ENCODE peak calls at places on chromosomes 12 and 14, in four cellular contexts. U, Z, L and S are unnamed samples.

GRCh38 chr14:65016461-65016860 is 29.8 kb downstream of the FNTB start:
- DNase-seq in U (no peak), Z (no peak), L (no peak), S (no peak)

GRCh38 chr12:25373396-25373795 is 122.7 kb upstream of the KRAS start:
- DNase-seq in U (no peak), Z (no peak), L (no peak), S (no peak)

GRCh38 chr14:72613196-72613974 is 280.5 kb downstream of the DPF3 start:
- DNase-seq in U (no peak), Z (peak; percentile 37), L (peak; percentile 80), S (no peak)

GRCh38 chr12:111342376-111342775 is 26.5 kb downstream of the PHETA1 start:
- DNase-seq in U (no peak), Z (no peak), L (no peak), S (no peak)

GRCh38 chr14:101412741-101413140 is 148.6 kb upstream of the DIO3 start:
- DNase-seq in U (no peak), Z (peak; percentile 87), L (no peak), S (no peak)

GRCh38 chr14:104125011-104125410 is 13.4 kb upstream of the KIF26A start:
- DNase-seq in U (no peak), Z (no peak), L (no peak), S (no peak)

GRCh38 chr12:106245767-106246166 is 2.1 kb downstream of the CKAP4 start:
- DNase-seq in U (no peak), Z (peak; percentile 78), L (peak; percentile 76), S (peak; percentile 37)

GRCh38 chr12:92898755-92899154 is 30.3 kb downstream of the EEA1 start:
- DNase-seq in U (no peak), Z (peak; percentile 60), L (no peak), S (no peak)

GRCh38 chr14:90675399-90675798 is 140.8 kb downstream of the TTC7B start:
- DNase-seq in U (no peak), Z (peak; percentile 41), L (no peak), S (no peak)

GRCh38 chr14:61671086-61671485 is 24.2 kb upstream of the HIF1A start:
- DNase-seq in U (no peak), Z (no peak), L (no peak), S (no peak)

GRCh38 chr12:6118891-6119568 is 5.4 kb downstream of the VWF start:
- DNase-seq in U (no peak), Z (no peak), L (no peak), S (no peak)

GRCh38 chr14:101980700-101981099 is 16.3 kb downstream of the DYNC1H1 start:
- DNase-seq in U (peak; percentile 9), Z (peak; percentile 98), L (peak; percentile 73), S (peak; percentile 95)

GRCh38 chr12:93926237-93926636 is 222.1 kb upstream of the PLXNC1 start:
- DNase-seq in U (no peak), Z (no peak), L (no peak), S (no peak)

GRCh38 chr12:42652048-42652447 is 62.5 kb upstream of the PRICKLE1 start:
- DNase-seq in U (no peak), Z (peak; percentile 41), L (no peak), S (no peak)

GRCh38 chr12:9256341-9256740 is 48.1 kb upstream of the PZP start:
- DNase-seq in U (no peak), Z (no peak), L (no peak), S (no peak)

GRCh38 chr12:3236345-3237153 is 159.4 kb downstream of the TSPAN9 start:
- DNase-seq in U (no peak), Z (peak; percentile 53), L (no peak), S (no peak)

GRCh38 chr14:85595981-85596380 is 66.0 kb downstream of the FLRT2 start:
- DNase-seq in U (no peak), Z (peak; percentile 11), L (no peak), S (no peak)

GRCh38 chr12:61894168-61894567 is 366.0 kb upstream of the USP15 start:
- DNase-seq in U (no peak), Z (no peak), L (no peak), S (no peak)

GRCh38 chr14:23692416-23692815 is 56.3 kb downstream of the DHRS2 start:
- DNase-seq in U (no peak), Z (no peak), L (no peak), S (no peak)

DNA sequence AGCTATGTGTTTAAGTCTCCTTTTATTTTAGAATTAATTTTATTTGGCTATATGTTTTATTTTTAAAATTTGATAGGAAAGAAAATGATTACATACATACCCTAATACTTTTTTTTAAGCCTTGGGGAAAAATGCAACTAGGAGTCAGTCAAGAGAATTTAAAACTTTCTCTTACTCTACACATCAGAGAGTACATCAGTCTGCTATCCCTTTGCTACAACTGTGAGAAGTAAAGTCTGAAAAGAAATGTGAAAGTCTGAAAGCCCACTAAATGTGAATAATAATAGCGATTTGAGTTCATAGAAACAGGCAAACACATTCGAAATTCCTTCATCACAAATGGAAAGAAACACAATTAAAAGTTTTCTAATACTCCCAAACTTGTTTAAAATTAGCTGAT is 95.0 kb downstream of the PTPRQ start:
- DNase-seq in U (no peak), Z (no peak), L (no peak), S (no peak)
- H3K27ac ChIP-seq in U (no peak overlapping the region), Z (no peak overlapping the region), L (no peak overlapping the region), S (no peak overlapping the region)

GRCh38 chr14:75969126-75969525 is 12.7 kb downstream of the TGFB3 start:
- DNase-seq in U (no peak), Z (no peak), L (no peak), S (no peak)
- H3K27ac ChIP-seq in U (no peak overlapping the region), Z (no peak overlapping the region), L (no peak overlapping the region), S (no peak overlapping the region)

DNA sequence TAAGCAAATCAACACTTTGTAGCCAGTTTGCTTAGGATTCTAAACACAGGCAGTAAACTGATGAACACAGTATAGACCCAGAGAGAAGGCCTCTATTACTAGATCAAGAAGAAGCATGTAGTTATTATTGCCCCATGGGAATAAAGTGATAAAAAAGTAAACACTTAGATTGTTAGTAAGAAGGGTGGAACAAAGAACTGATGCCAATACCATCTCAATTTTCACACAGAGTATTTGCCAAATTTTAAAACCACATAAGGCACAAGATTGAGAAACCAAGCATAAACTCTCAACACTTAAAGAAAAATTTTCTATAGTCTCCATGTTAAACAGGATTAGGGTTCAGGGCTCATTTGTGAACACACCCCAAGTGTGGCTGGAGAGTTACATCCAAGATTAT is 77.0 kb upstream of the SYT1 start:
- DNase-seq in U (no peak), Z (no peak), L (no peak), S (no peak)
- H3K27ac ChIP-seq in U (no peak overlapping the region), Z (no peak overlapping the region), L (no peak overlapping the region), S (no peak overlapping the region)

DNA sequence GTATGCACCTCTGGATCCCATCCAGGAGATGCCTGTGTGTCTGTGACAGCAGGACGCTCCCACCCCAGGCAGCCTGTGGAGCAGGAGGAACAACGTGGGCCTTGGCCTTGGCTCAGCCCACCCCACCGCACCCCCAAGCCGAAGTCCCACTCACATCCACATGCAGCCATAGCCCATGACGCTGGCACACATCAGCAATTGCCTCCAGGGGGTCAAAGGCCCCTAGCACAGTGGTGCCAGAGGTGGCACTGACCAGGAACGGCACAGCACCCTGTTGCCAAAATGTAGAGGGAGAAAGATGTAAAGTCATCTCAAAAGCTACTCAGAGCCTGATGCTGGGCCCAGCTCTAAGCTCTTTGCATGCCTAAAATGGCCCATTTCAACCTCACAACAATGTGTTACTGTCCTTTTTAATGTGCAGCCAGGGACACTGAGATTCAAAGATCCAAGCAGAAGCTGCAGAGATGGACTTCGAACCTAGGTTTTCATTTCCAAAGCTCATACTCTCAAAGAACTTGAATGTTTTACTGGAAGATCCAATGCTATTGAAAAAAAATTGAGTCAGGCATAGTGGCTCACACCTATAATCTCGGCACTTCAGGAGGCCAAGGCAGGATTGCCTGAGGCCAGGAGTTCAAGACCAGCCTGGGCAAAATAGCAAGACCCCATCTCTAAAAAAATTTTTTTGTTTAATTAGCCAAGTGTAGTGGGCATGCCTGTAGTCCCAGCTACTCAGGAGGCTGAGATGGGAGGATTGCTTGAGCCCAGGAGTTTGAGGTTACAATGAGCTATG is 19.2 kb upstream of the ZNF740 start:
- DNase-seq in U (no peak), Z (no peak), L (no peak), S (no peak)
- H3K27ac ChIP-seq in U (no peak overlapping the region), Z (no peak overlapping the region), L (no peak overlapping the region), S (no peak overlapping the region)

DNA sequence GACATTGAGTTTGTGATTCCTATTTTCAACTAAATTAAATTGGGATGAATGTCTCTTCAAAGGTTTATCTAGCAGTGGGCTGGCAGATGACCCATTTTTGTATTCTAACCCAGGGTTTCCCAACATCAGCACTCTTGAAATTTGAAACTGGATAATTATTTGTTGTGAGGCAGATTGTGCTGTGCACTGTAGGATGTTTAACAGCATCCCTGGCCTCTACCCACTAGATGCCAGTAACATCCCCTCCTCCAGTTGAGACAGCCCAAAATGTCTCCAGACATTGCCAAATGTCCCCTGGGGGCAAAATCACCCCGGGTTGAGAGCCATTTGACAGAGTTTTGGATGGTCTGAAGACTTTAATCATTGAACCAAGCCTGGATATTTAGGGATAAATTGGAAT is 11.1 kb downstream of the DAAM1 start:
- DNase-seq in U (no peak), Z (no peak), L (no peak), S (no peak)
- H3K27ac ChIP-seq in U (no peak overlapping the region), Z (no peak overlapping the region), L (no peak overlapping the region), S (no peak overlapping the region)

DNA sequence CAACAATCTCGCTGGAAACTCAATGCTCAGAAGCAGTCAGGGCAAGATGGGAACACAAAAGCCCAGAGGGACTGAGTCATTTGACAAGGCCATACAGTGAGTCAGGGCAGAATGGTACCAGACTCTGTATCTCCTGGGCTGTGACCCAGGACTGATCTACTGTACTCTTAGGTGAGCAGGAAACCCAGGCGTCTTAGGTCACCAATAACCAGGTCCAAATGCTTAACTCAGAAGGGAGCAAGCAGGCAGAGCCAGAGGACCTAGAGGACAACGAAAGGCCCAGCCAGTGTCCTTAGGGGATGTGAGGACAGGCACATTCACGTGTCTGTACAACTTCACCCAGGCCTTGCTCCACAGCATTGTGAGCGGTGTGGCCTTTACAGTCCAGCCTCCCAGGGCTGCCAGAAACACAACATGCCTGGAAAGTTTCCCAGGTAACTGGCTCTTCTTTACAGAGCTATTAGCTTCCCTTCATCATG is 69.9 kb downstream of the ARL6IP4 start:
- DNase-seq in U (no peak), Z (peak; percentile 49), L (no peak), S (peak; percentile 20)
- H3K27ac ChIP-seq in U (no peak overlapping the region), Z (no peak overlapping the region), L (peak overlapping the region; percentile 77), S (no peak overlapping the region)

GRCh38 chr12:127296591-127296990 is 970.4 kb upstream of the TMEM132C start:
- DNase-seq in U (no peak), Z (no peak), L (no peak), S (no peak)
- H3K27ac ChIP-seq in U (no peak overlapping the region), Z (no peak overlapping the region), L (no peak overlapping the region), S (no peak overlapping the region)

GRCh38 chr14:41607966-41608663 is 1.4 kb downstream of the LRFN5 start:
- DNase-seq in U (no peak), Z (no peak), L (no peak), S (no peak)

GRCh38 chr14:41607119-41607785 is 576 bp downstream of the LRFN5 start:
- DNase-seq in U (no peak), Z (no peak), L (no peak), S (no peak)

GRCh38 chr14:41606249-41607118 is at the start of gene LRFN5:
- DNase-seq in U (no peak), Z (peak; percentile 12), L (no peak), S (no peak)

GRCh38 chr14:41605550-41606248 is 977 bp upstream of the LRFN5 start:
- DNase-seq in U (no peak), Z (no peak), L (no peak), S (no peak)

GRCh38 chr14:41609704-41610183 is 3.1 kb downstream of the LRFN5 start:
- DNase-seq in U (no peak), Z (peak; percentile 56), L (no peak), S (no peak)
- H3K27ac ChIP-seq in U (no peak overlapping the region), Z (no peak overlapping the region), L (no peak overlapping the region), S (no peak overlapping the region)